ENCODE peak calls at places on chromosomes 1 and 21, in five cellular contexts. O, C, B, L and S are unnamed samples.

GRCh38 chr1:43818691-43819090 is 111.4 kb downstream of the ST3GAL3 start:
- ATAC-seq in C (no peak), L (no peak), B (no peak), O (no peak), S (no peak)

GRCh38 chr1:19596065-19596718 is 47.9 kb upstream of the NBL1 start:
- ATAC-seq in C (no peak), L (peak; percentile 52), B (peak; percentile 59), O (no peak), S (peak; percentile 61)

GRCh38 chr1:94622757-94623156 is 81.2 kb upstream of the F3 start:
- ATAC-seq in L (no peak), B (no peak), C (no peak), O (no peak), S (peak; percentile 88)

GRCh38 chr1:160907976-160908375 is 23.0 kb upstream of the ITLN1 start:
- ATAC-seq in O (no peak), B (no peak), L (no peak), C (no peak), S (no peak)

GRCh38 chr1:184892116-184892515 is 82.2 kb downstream of the NIBAN1 start:
- ATAC-seq in C (peak; percentile 91), O (peak; percentile 7), L (no peak), B (no peak), S (peak; percentile 6)

GRCh38 chr1:100178092-100178491 is at the start of gene LRRC39:
- ATAC-seq in O (no peak), C (no peak), B (no peak), L (no peak), S (no peak)

GRCh38 chr1:52352690-52353089 is 13.3 kb downstream of the CC2D1B start:
- ATAC-seq in L (no peak), O (no peak), C (no peak), B (no peak), S (no peak)

GRCh38 chr21:30146558-30147282 is 19.9 kb downstream of the CLDN17 start:
- ATAC-seq in C (no peak), L (peak; percentile 46), B (no peak), O (no peak), S (no peak)

GRCh38 chr1:28517649-28517999 is 11.8 kb downstream of the RCC1 start:
- ATAC-seq in C (peak; percentile 2), O (no peak), L (peak; percentile 2), B (peak; percentile 39), S (peak; percentile 15)

GRCh38 chr1:222404710-222405109 is 143.2 kb downstream of the HHIPL2 start:
- ATAC-seq in L (no peak), C (peak; percentile 32), B (no peak), O (no peak), S (no peak)

GRCh38 chr1:26287033-26287711 is 7.3 kb downstream of the SH3BGRL3 start:
- ATAC-seq in O (peak; percentile 45), B (no peak), L (no peak), C (peak; percentile 53), S (no peak)

GRCh38 chr1:216464489-216464888 is 41.2 kb upstream of the USH2A start:
- ATAC-seq in L (no peak), O (no peak), C (no peak), B (no peak), S (peak; percentile 89)

GRCh38 chr21:44989943-44990780 is 50.3 kb downstream of the SLX9 start:
- ATAC-seq in O (no peak), B (no peak), C (no peak), L (no peak), S (peak; percentile 5)

GRCh38 chr1:116710326-116711060 is 43.0 kb upstream of the IGSF3 start:
- ATAC-seq in L (no peak), C (no peak), O (no peak), B (peak; percentile 47), S (no peak)

GRCh38 chr1:93219443-93219842 is 38.9 kb downstream of the CCDC18 start:
- ATAC-seq in C (peak; percentile 70), O (peak; percentile 34), L (no peak), B (no peak), S (no peak)

GRCh38 chr1:110746644-110747259 is 72.0 kb upstream of the KCNA3 start:
- ATAC-seq in C (peak; percentile 31), L (no peak), O (peak; percentile 46), B (no peak), S (no peak)

GRCh38 chr1:14320518-14320917 is 278.0 kb upstream of the KAZN start:
- ATAC-seq in B (no peak), C (no peak), L (no peak), O (no peak), S (no peak)

GRCh38 chr21:15722591-15723324 is 7.0 kb upstream of the USP25 start:
- ATAC-seq in O (no peak), L (peak; percentile 79), C (no peak), B (no peak), S (no peak)

GRCh38 chr21:31536138-31536537 is 123.4 kb upstream of the SOD1 start:
- ATAC-seq in C (no peak), B (no peak), L (no peak), O (no peak), S (no peak)

GRCh38 chr1:29453502-29454240 is 217.3 kb downstream of the PTPRU start:
- ATAC-seq in L (peak; percentile 33), O (no peak), B (peak; percentile 54), C (no peak), S (no peak)

GRCh38 chr1:184283999-184284398 is 102.8 kb upstream of the C1orf21 start:
- ATAC-seq in C (no peak), B (no peak), O (no peak), L (no peak), S (peak; percentile 71)

GRCh38 chr21:41683815-41684214 is 83.0 kb downstream of the RIPK4 start:
- ATAC-seq in B (no peak), C (no peak), L (no peak), O (no peak), S (no peak)

GRCh38 chr1:208047975-208048374 is 137.1 kb upstream of the CD34 start:
- ATAC-seq in B (no peak), O (no peak), C (no peak), L (no peak), S (no peak)

GRCh38 chr1:197933016-197933415 is 15.8 kb downstream of the LHX9 start:
- ATAC-seq in B (no peak), C (no peak), O (no peak), L (no peak), S (no peak)

GRCh38 chr1:158366783-158367182 is 13.1 kb downstream of the CD1E start:
- ATAC-seq in O (no peak), B (no peak), L (no peak), C (no peak), S (no peak)

GRCh38 chr1:109573785-109574184 is 25.4 kb downstream of the GNAI3 start:
- ATAC-seq in C (no peak), O (peak; percentile 74), L (peak; percentile 68), B (no peak), S (no peak)